ENCODE peak calls at places on chromosomes 7 and 10, in five cellular contexts. One of them, this sample, is unnamed. For H3K36me3, the result is how much of the 10 kb centered on the place peaks cover.

GRCh38 chr7:8035647-8036518 is 67.3 kb downstream of the GLCCI1 start:
- DNase-seq in CD4-positive, alpha-beta memory T cell: no peak
- DNase-seq in upper lobe of left lung: no peak
- DNase-seq in cardiac muscle cell: peak
- DNase-seq in IMR-90: peak
- DNase-seq in this sample: no peak

GRCh38 chr7:1666251-1666778 is 3.8 kb upstream of the ELFN1 start:
- DNase-seq in IMR-90: no peak
- DNase-seq in cardiac muscle cell: no peak
- DNase-seq in CD4-positive, alpha-beta memory T cell: no peak
- DNase-seq in upper lobe of left lung: peak
- DNase-seq in this sample: no peak

GRCh38 chr7:108285018-108285368 is 154.8 kb upstream of the LAMB4 start:
- DNase-seq in IMR-90: no peak
- DNase-seq in cardiac muscle cell: no peak
- DNase-seq in upper lobe of left lung: no peak
- DNase-seq in CD4-positive, alpha-beta memory T cell: no peak
- DNase-seq in this sample: no peak

GRCh38 chr10:23871211-23871610 is 337.7 kb upstream of the KIAA1217 start:
- DNase-seq in upper lobe of left lung: no peak
- DNase-seq in IMR-90: no peak
- DNase-seq in CD4-positive, alpha-beta memory T cell: no peak
- DNase-seq in cardiac muscle cell: no peak
- DNase-seq in this sample: no peak

GRCh38 chr10:104924101-104924795 is 283.2 kb downstream of the SORCS3 start:
- DNase-seq in IMR-90: no peak
- DNase-seq in upper lobe of left lung: no peak
- DNase-seq in CD4-positive, alpha-beta memory T cell: no peak
- DNase-seq in cardiac muscle cell: no peak
- DNase-seq in this sample: no peak

GRCh38 chr7:47326808-47327207 is 255.1 kb downstream of the TNS3 start:
- DNase-seq in CD4-positive, alpha-beta memory T cell: no peak
- DNase-seq in upper lobe of left lung: peak
- DNase-seq in cardiac muscle cell: peak
- DNase-seq in IMR-90: peak
- DNase-seq in this sample: no peak

GRCh38 chr10:103715430-103715829 is 139.9 kb downstream of the SH3PXD2A start:
- DNase-seq in IMR-90: peak
- DNase-seq in cardiac muscle cell: peak
- DNase-seq in upper lobe of left lung: no peak
- DNase-seq in CD4-positive, alpha-beta memory T cell: no peak
- DNase-seq in this sample: no peak

GRCh38 chr10:4016214-4016740 is 231.3 kb upstream of the KLF6 start:
- DNase-seq in IMR-90: no peak
- DNase-seq in CD4-positive, alpha-beta memory T cell: no peak
- DNase-seq in upper lobe of left lung: no peak
- DNase-seq in cardiac muscle cell: no peak
- DNase-seq in this sample: no peak

GRCh38 chr7:28151965-28152364 is 28.6 kb downstream of the JAZF1 start:
- DNase-seq in upper lobe of left lung: no peak
- DNase-seq in CD4-positive, alpha-beta memory T cell: no peak
- DNase-seq in IMR-90: peak
- DNase-seq in cardiac muscle cell: peak
- DNase-seq in this sample: peak
- H3K4me3 ChIP-seq in upper lobe of left lung: no peak
- H3K4me3 ChIP-seq in CD4-positive, alpha-beta memory T cell: no peak
- H3K4me3 ChIP-seq in IMR-90: no peak
- H3K4me3 ChIP-seq in cardiac muscle cell: no peak
- H3K4me3 ChIP-seq in this sample: no peak

GRCh38 chr7:75536491-75536890 is 44.4 kb downstream of the SPDYE5 start:
- DNase-seq in cardiac muscle cell: no peak
- DNase-seq in upper lobe of left lung: no peak
- DNase-seq in CD4-positive, alpha-beta memory T cell: no peak
- DNase-seq in IMR-90: no peak
- DNase-seq in this sample: no peak
- H3K36me3 ChIP-seq in cardiac muscle cell: under half
- H3K36me3 ChIP-seq in upper lobe of left lung: under half
- H3K36me3 ChIP-seq in CD4-positive, alpha-beta memory T cell: under half
- H3K36me3 ChIP-seq in IMR-90: under half
- H3K36me3 ChIP-seq in this sample: under half

DNA sequence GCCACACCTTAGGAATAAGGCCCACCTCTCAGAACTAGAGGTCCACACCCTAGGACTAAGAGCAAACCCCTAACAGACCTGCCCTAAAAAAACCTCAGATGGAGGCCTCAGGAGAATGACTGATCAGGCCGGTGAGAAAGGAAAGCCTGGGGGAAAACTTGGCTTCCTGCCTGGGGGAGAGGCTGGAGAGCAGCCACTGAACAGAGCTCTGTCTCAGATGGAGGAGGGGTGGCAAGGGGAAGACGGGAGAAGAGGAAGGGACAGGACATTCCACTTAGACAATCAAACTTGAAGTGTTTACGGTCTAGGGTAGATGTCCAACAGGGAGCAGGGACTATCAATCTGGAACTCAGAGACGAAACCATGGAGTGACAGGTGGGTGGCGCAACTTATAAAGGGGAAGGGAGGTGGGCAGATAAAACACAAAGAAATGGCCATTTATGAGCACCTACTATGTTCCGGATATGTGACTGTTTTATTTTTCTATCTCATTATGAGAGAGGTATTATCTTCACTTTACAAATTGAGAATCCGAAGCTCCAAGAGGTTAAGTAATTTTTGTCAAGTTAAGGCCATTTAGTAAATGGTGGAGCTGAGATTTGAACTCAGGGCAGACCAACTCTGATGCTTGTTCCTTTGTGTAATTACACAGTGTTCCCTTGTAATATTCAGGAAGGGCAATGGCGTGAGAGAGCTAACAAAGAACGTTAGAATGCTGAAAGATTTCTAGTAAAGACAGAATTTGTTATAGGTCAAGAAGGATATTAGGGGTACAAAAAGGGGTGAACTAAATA is 82.6 kb downstream of the DNMBP start:
- DNase-seq in CD4-positive, alpha-beta memory T cell: no peak
- DNase-seq in cardiac muscle cell: peak
- DNase-seq in IMR-90: peak
- DNase-seq in upper lobe of left lung: no peak
- DNase-seq in this sample: no peak
- H3K4me3 ChIP-seq in CD4-positive, alpha-beta memory T cell: no peak
- H3K4me3 ChIP-seq in cardiac muscle cell: no peak
- H3K4me3 ChIP-seq in IMR-90: no peak
- H3K4me3 ChIP-seq in upper lobe of left lung: peak
- H3K4me3 ChIP-seq in this sample: no peak

GRCh38 chr10:60490013-60490412 is 100.3 kb upstream of the ANK3 start:
- DNase-seq in CD4-positive, alpha-beta memory T cell: no peak
- DNase-seq in cardiac muscle cell: peak
- DNase-seq in IMR-90: peak
- DNase-seq in upper lobe of left lung: no peak
- DNase-seq in this sample: no peak
- H3K36me3 ChIP-seq in CD4-positive, alpha-beta memory T cell: under half
- H3K36me3 ChIP-seq in cardiac muscle cell: under half
- H3K36me3 ChIP-seq in IMR-90: under half
- H3K36me3 ChIP-seq in upper lobe of left lung: under half
- H3K36me3 ChIP-seq in this sample: under half

GRCh38 chr10:28489201-28489600 is 43.7 kb upstream of the WAC start:
- DNase-seq in cardiac muscle cell: no peak
- DNase-seq in IMR-90: no peak
- DNase-seq in CD4-positive, alpha-beta memory T cell: no peak
- DNase-seq in upper lobe of left lung: no peak
- DNase-seq in this sample: no peak

GRCh38 chr10:28495084-28495483 is 37.8 kb upstream of the WAC start:
- DNase-seq in cardiac muscle cell: no peak
- DNase-seq in IMR-90: no peak
- DNase-seq in CD4-positive, alpha-beta memory T cell: no peak
- DNase-seq in upper lobe of left lung: no peak
- DNase-seq in this sample: no peak

GRCh38 chr10:28492556-28492955 is 40.4 kb upstream of the WAC start:
- DNase-seq in IMR-90: no peak
- DNase-seq in cardiac muscle cell: no peak
- DNase-seq in upper lobe of left lung: no peak
- DNase-seq in CD4-positive, alpha-beta memory T cell: no peak
- DNase-seq in this sample: no peak

GRCh38 chr10:28494420-28494819 is 38.5 kb upstream of the WAC start:
- DNase-seq in CD4-positive, alpha-beta memory T cell: no peak
- DNase-seq in IMR-90: no peak
- DNase-seq in upper lobe of left lung: no peak
- DNase-seq in cardiac muscle cell: no peak
- DNase-seq in this sample: no peak

GRCh38 chr10:28492093-28492492 is 40.8 kb upstream of the WAC start:
- DNase-seq in CD4-positive, alpha-beta memory T cell: no peak
- DNase-seq in IMR-90: no peak
- DNase-seq in upper lobe of left lung: no peak
- DNase-seq in cardiac muscle cell: no peak
- DNase-seq in this sample: no peak
- H3K4me3 ChIP-seq in CD4-positive, alpha-beta memory T cell: no peak
- H3K4me3 ChIP-seq in IMR-90: no peak
- H3K4me3 ChIP-seq in upper lobe of left lung: peak
- H3K4me3 ChIP-seq in cardiac muscle cell: no peak
- H3K4me3 ChIP-seq in this sample: no peak